ENCODE peak calls at places on chromosomes 1 and 21, in five cellular contexts. X is K562, W is HepG2, J is GM12878, D is SK-N-SH. G is an unnamed sample.

GRCh38 chr1:100455478-100456072 is 82.4 kb upstream of the GPR88 start:
- DNase-seq in X (no peak), W (no peak), J (no peak), D (peak; percentile 6), G (no peak)

GRCh38 chr1:15753776-15754175 is 4.8 kb upstream of the FBLIM1 start:
- DNase-seq in X (no peak), W (no peak), J (no peak), D (no peak), G (no peak)

GRCh38 chr1:17141441-17142197 is 22.4 kb upstream of the PADI2 start:
- DNase-seq in X (no peak), W (no peak), J (peak; percentile 85), D (no peak), G (no peak)

GRCh38 chr1:218156602-218157001 is 128.5 kb upstream of the RRP15 start:
- DNase-seq in X (no peak), W (no peak), J (no peak), D (no peak), G (peak; percentile 12)

GRCh38 chr1:178702141-178702540 is 22.9 kb upstream of the RALGPS2 start:
- DNase-seq in X (no peak), W (no peak), J (no peak), D (no peak), G (no peak)

GRCh38 chr1:154445040-154445472 is 39.9 kb downstream of the IL6R start:
- DNase-seq in X (no peak), W (no peak), J (peak; percentile 59), D (no peak), G (no peak)

GRCh38 chr1:33560680-33561079 is 88.2 kb downstream of the ZSCAN20 start:
- DNase-seq in X (no peak), W (no peak), J (no peak), D (no peak), G (no peak)

GRCh38 chr1:17923684-17924083 is 168.6 kb downstream of the ACTL8 start:
- DNase-seq in X (no peak), W (no peak), J (no peak), D (no peak), G (no peak)

GRCh38 chr1:231919900-231920299 is 293.3 kb downstream of the DISC1 start:
- DNase-seq in X (no peak), W (no peak), J (no peak), D (peak; percentile 57), G (no peak)

GRCh38 chr1:113786055-113786454 is 26.2 kb downstream of the RSBN1 start:
- DNase-seq in X (no peak), W (peak; percentile 65), J (no peak), D (no peak), G (peak; percentile 28)

GRCh38 chr1:159771501-159771900 is 9.3 kb upstream of the DUSP23 start:
- DNase-seq in X (no peak), W (no peak), J (no peak), D (no peak), G (no peak)

GRCh38 chr1:97082160-97082848 is 360.7 kb downstream of the PTBP2 start:
- DNase-seq in X (no peak), W (no peak), J (no peak), D (no peak), G (no peak)

GRCh38 chr1:109979489-109980091 is 5.0 kb upstream of the AHCYL1 start:
- DNase-seq in X (peak; percentile 52), W (no peak), J (no peak), D (no peak), G (no peak)

GRCh38 chr1:61183471-61184034 is 101.2 kb downstream of the NFIA start:
- DNase-seq in X (peak; percentile 55), W (peak; percentile 94), J (no peak), D (no peak), G (no peak)

GRCh38 chr1:248590055-248590454 is 7.4 kb downstream of the OR2T10 start:
- DNase-seq in X (no peak), W (no peak), J (no peak), D (no peak), G (no peak)

GRCh38 chr1:181099152-181100014 is 10.9 kb downstream of the IER5 start:
- DNase-seq in X (no peak), W (no peak), J (peak; percentile 95), D (no peak), G (peak; percentile 42)

GRCh38 chr1:187443939-187444338 is 615.2 kb downstream of the PLA2G4A start:
- DNase-seq in X (no peak), W (no peak), J (no peak), D (no peak), G (no peak)

GRCh38 chr1:47147047-47147785 is 10.0 kb downstream of the CYP4A22 start:
- DNase-seq in X (no peak), W (no peak), J (no peak), D (no peak), G (no peak)

DNA sequence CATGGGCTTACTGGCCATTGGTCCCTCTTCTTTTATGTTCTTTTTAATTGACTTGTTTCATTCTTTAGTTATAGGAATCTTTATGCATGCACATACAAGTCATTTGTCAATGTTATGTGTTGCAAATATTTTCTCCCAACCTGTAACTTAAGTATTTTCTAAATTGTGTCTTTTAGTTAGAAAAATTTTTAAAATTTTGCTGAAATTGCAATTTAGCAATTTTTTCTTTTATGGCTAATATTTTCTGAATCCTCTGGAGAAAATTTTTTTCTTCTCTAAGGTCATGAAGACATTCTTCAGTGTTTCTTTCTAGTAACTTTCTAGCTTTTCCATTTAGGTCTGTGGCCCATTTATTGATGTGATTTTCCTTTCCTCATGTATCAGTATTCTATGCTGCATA is 48.9 kb upstream of the TENT5C start:
- DNase-seq in X (no peak), W (no peak), J (no peak), D (no peak), G (no peak)
- TF ChIP-seq FOXM1 in X (no peak), W (no peak), J (no peak), D (no peak), G (no peak)

GRCh38 chr21:18617291-18617690 is 213.7 kb upstream of the TMPRSS15 start:
- DNase-seq in X (no peak), W (no peak), J (no peak), D (no peak), G (no peak)

GRCh38 chr21:18620421-18620820 is 216.8 kb upstream of the TMPRSS15 start:
- DNase-seq in X (no peak), W (no peak), J (no peak), D (no peak), G (no peak)

DNA sequence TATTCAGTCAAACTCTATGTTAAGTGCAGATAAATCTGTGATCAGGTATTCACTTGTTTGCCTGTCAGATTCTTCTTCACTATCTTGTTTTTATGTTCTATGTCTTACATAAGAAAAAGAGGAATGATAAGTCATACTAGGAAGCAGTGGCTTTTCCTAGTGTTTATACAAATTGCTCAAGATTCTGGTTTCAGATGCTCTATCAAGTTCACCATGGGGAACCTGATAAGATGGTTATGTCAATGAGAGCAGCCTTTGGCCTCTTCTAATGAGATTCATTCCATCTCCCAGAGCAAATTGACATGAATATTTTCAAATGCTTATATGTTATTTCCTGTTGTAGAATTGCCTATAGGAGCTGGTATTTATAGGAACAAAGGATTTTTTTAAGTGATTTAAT is 218.8 kb upstream of the TMPRSS15 start:
- DNase-seq in X (no peak), W (no peak), J (no peak), D (no peak), G (no peak)
- TF ChIP-seq FOXM1 in X (no peak), W (no peak), J (no peak), D (no peak), G (no peak)

GRCh38 chr1:233675394-233675793 is 61.5 kb downstream of the KCNK1 start:
- DNase-seq in X (no peak), W (no peak), J (no peak), D (no peak), G (no peak)
- TF ChIP-seq FOXM1 in X (no peak), W (no peak), J (no peak), D (no peak), G (no peak)

GRCh38 chr1:31745071-31745897 is 18.9 kb downstream of the ADGRB2 start:
- DNase-seq in X (peak; percentile 93), W (peak; percentile 27), J (no peak), D (peak; percentile 89), G (peak; percentile 95)
- TF ChIP-seq FOXM1 in X (no peak), W (no peak), J (no peak), D (no peak), G (no peak)